ENCODE peak calls at places on chromosome 12, in four cellular contexts. T, P, J and O are unnamed samples.

GRCh38 chr12:115440438-115440837 is 756.5 kb upstream of the TBX3 start:
- DNase-seq in T (peak), P (peak), J (no peak), O (no peak)

GRCh38 chr12:51631591-51631990 is 40.6 kb downstream of the SCN8A start:
- DNase-seq in T (no peak), P (peak), J (no peak), O (no peak)

GRCh38 chr12:2161478-2161877 is 108.7 kb downstream of the CACNA1C start:
- DNase-seq in T (no peak), P (peak), J (no peak), O (no peak)

GRCh38 chr12:7271904-7272303 is 32.0 kb upstream of the ACSM4 start:
- DNase-seq in T (no peak), P (no peak), J (no peak), O (no peak)

GRCh38 chr12:131917139-131917710 is 11.9 kb upstream of the PUS1 start:
- DNase-seq in T (no peak), P (no peak), J (no peak), O (no peak)

GRCh38 chr12:49888461-49889151 is 15.1 kb downstream of the FAIM2 start:
- DNase-seq in T (no peak), P (no peak), J (no peak), O (no peak)

GRCh38 chr12:65695077-65695865 is 129.0 kb upstream of the HMGA2 start:
- DNase-seq in T (peak), P (peak), J (no peak), O (no peak)

GRCh38 chr12:66742508-66743367 is 63.9 kb upstream of the GRIP1 start:
- DNase-seq in T (no peak), P (no peak), J (peak), O (no peak)

GRCh38 chr12:10607885-10608458 is 5.4 kb downstream of the MAGOHB start:
- DNase-seq in T (no peak), P (peak), J (peak), O (no peak)

GRCh38 chr12:118541945-118542344 is 165.6 kb downstream of the SUDS3 start:
- DNase-seq in T (no peak), P (no peak), J (no peak), O (no peak)

GRCh38 chr12:452667-453210 is 7.0 kb upstream of the B4GALNT3 start:
- DNase-seq in T (no peak), P (no peak), J (peak), O (peak)

GRCh38 chr12:14960548-14961465 is 594 bp downstream of the ARHGDIB start:
- DNase-seq in T (no peak), P (peak), J (peak), O (no peak)

GRCh38 chr12:89244536-89244935 is 107.8 kb downstream of the DUSP6 start:
- DNase-seq in T (no peak), P (peak), J (peak), O (no peak)

GRCh38 chr12:107903377-107904061 is 129.0 kb downstream of the ASCL4 start:
- DNase-seq in T (no peak), P (peak), J (peak), O (no peak)

GRCh38 chr12:56377310-56377988 is 14.8 kb upstream of the APOF start:
- DNase-seq in T (no peak), P (no peak), J (peak), O (no peak)

GRCh38 chr12:124480469-124481256 is 86.7 kb downstream of the NCOR2 start:
- DNase-seq in T (no peak), P (peak), J (peak), O (no peak)

GRCh38 chr12:5259523-5259922 is 172.4 kb upstream of the NTF3 start:
- DNase-seq in T (no peak), P (no peak), J (no peak), O (no peak)

GRCh38 chr12:1197264-1198018 is 206.4 kb downstream of the ERC1 start:
- DNase-seq in T (no peak), P (no peak), J (no peak), O (no peak)

GRCh38 chr12:1424674-1425395 is 169.5 kb downstream of the FBXL14 start:
- DNase-seq in T (no peak), P (no peak), J (no peak), O (no peak)

GRCh38 chr12:42450248-42450647 is 124.3 kb downstream of the PPHLN1 start:
- DNase-seq in T (no peak), P (peak), J (no peak), O (no peak)

GRCh38 chr12:102322254-102322653 is 124.6 kb upstream of the PMCH start:
- DNase-seq in T (no peak), P (no peak), J (no peak), O (no peak)

GRCh38 chr12:64036414-64036813 is 185.7 kb downstream of the KICS2 start:
- DNase-seq in T (no peak), P (no peak), J (no peak), O (no peak)

GRCh38 chr12:12870454-12870853 is 20.9 kb upstream of the GPRC5A start:
- DNase-seq in T (peak), P (peak), J (no peak), O (no peak)

GRCh38 chr12:127487031-127487430 is 779.9 kb upstream of the TMEM132C start:
- DNase-seq in T (no peak), P (no peak), J (no peak), O (no peak)

GRCh38 chr12:71536939-71537622 is 97.5 kb downstream of the LGR5 start:
- DNase-seq in T (no peak), P (peak), J (no peak), O (no peak)

GRCh38 chr12:89259831-89260230 is 92.5 kb downstream of the DUSP6 start:
- DNase-seq in T (no peak), P (no peak), J (no peak), O (no peak)

GRCh38 chr12:91180577-91180976 is 2.0 kb downstream of the DCN start:
- DNase-seq in T (peak), P (peak), J (no peak), O (no peak)

GRCh38 chr12:63206908-63207307 is 55.9 kb upstream of the AVPR1A start:
- DNase-seq in T (no peak), P (peak), J (no peak), O (no peak)

GRCh38 chr12:111393700-111394275 is 11.9 kb upstream of the SH2B3 start:
- DNase-seq in T (no peak), P (no peak), J (no peak), O (no peak)

GRCh38 chr12:20646239-20646827 is 48.8 kb upstream of the SLCO1C1 start:
- DNase-seq in T (no peak), P (peak), J (peak), O (no peak)

GRCh38 chr12:31928246-31929139 is 30.7 kb upstream of the RESF1 start:
- DNase-seq in T (no peak), P (no peak), J (peak), O (no peak)

GRCh38 chr12:54603872-54604271 is 15.4 kb upstream of the PPP1R1A start:
- DNase-seq in T (no peak), P (no peak), J (no peak), O (no peak)

GRCh38 chr12:28869197-28869596 is 279.9 kb upstream of the FAR2 start:
- DNase-seq in T (no peak), P (peak), J (no peak), O (no peak)